ENCODE peak calls at places on chromosomes 5 and 9, in eight cellular contexts. One of them, this sample, is unnamed.

GRCh38 chr5:172403191-172403794 is 51.0 kb downstream of the SH3PXD2B start:
- DNase-seq in Jurkat, Clone E6-1: no peak
- DNase-seq in small intestine: no peak
- DNase-seq in GM12865: no peak
- DNase-seq in pancreas: no peak
- DNase-seq in GM23338: peak
- DNase-seq in tibial nerve: peak
- DNase-seq in esophagus squamous epithelium: no peak
- DNase-seq in this sample: peak

GRCh38 chr5:172089298-172090117 is 83.1 kb upstream of the FBXW11 start:
- DNase-seq in Jurkat, Clone E6-1: no peak
- DNase-seq in small intestine: no peak
- DNase-seq in GM12865: no peak
- DNase-seq in pancreas: no peak
- DNase-seq in GM23338: no peak
- DNase-seq in tibial nerve: no peak
- DNase-seq in esophagus squamous epithelium: no peak
- DNase-seq in this sample: no peak

GRCh38 chr5:60583598-60583997 is 116.4 kb downstream of the DEPDC1B start:
- DNase-seq in Jurkat, Clone E6-1: no peak
- DNase-seq in small intestine: no peak
- DNase-seq in GM12865: peak
- DNase-seq in pancreas: no peak
- DNase-seq in GM23338: no peak
- DNase-seq in tibial nerve: no peak
- DNase-seq in esophagus squamous epithelium: no peak
- DNase-seq in this sample: no peak

GRCh38 chr5:62587737-62588136 is 9.1 kb downstream of the LRRC70 start:
- DNase-seq in Jurkat, Clone E6-1: no peak
- DNase-seq in small intestine: no peak
- DNase-seq in GM12865: peak
- DNase-seq in pancreas: no peak
- DNase-seq in GM23338: no peak
- DNase-seq in tibial nerve: no peak
- DNase-seq in esophagus squamous epithelium: no peak
- DNase-seq in this sample: no peak

GRCh38 chr5:150846651-150847333 is 471 bp downstream of the IRGM start:
- DNase-seq in Jurkat, Clone E6-1: peak
- DNase-seq in small intestine: peak
- DNase-seq in GM12865: peak
- DNase-seq in pancreas: peak
- DNase-seq in GM23338: peak
- DNase-seq in tibial nerve: peak
- DNase-seq in esophagus squamous epithelium: no peak
- DNase-seq in this sample: peak

GRCh38 chr9:18346761-18347160 is 127.2 kb upstream of the ADAMTSL1 start:
- DNase-seq in Jurkat, Clone E6-1: no peak
- DNase-seq in small intestine: no peak
- DNase-seq in GM12865: no peak
- DNase-seq in pancreas: no peak
- DNase-seq in GM23338: no peak
- DNase-seq in tibial nerve: no peak
- DNase-seq in esophagus squamous epithelium: no peak
- DNase-seq in this sample: no peak

GRCh38 chr5:83219495-83219894 is 142.1 kb downstream of the XRCC4 start:
- DNase-seq in Jurkat, Clone E6-1: no peak
- DNase-seq in small intestine: no peak
- DNase-seq in GM12865: no peak
- DNase-seq in pancreas: no peak
- DNase-seq in GM23338: no peak
- DNase-seq in tibial nerve: no peak
- DNase-seq in esophagus squamous epithelium: no peak
- DNase-seq in this sample: no peak

GRCh38 chr9:5375790-5376477 is 36.3 kb upstream of the RLN1 start:
- DNase-seq in Jurkat, Clone E6-1: no peak
- DNase-seq in small intestine: peak
- DNase-seq in GM12865: no peak
- DNase-seq in pancreas: no peak
- DNase-seq in GM23338: no peak
- DNase-seq in tibial nerve: no peak
- DNase-seq in esophagus squamous epithelium: no peak
- DNase-seq in this sample: no peak

GRCh38 chr5:170353946-170354345 is 35.2 kb downstream of the KCNMB1 start:
- DNase-seq in Jurkat, Clone E6-1: no peak
- DNase-seq in small intestine: no peak
- DNase-seq in GM12865: no peak
- DNase-seq in pancreas: no peak
- DNase-seq in GM23338: no peak
- DNase-seq in tibial nerve: peak
- DNase-seq in esophagus squamous epithelium: no peak
- DNase-seq in this sample: no peak

GRCh38 chr5:11385901-11386293 is 518.3 kb downstream of the CTNND2 start:
- DNase-seq in Jurkat, Clone E6-1: no peak
- DNase-seq in small intestine: no peak
- DNase-seq in GM12865: no peak
- DNase-seq in pancreas: no peak
- DNase-seq in GM23338: peak
- DNase-seq in tibial nerve: no peak
- DNase-seq in esophagus squamous epithelium: no peak
- DNase-seq in this sample: no peak

GRCh38 chr5:154830596-154830995 is 19.8 kb downstream of the FAXDC2 start:
- DNase-seq in Jurkat, Clone E6-1: no peak
- DNase-seq in small intestine: no peak
- DNase-seq in GM12865: no peak
- DNase-seq in pancreas: no peak
- DNase-seq in GM23338: no peak
- DNase-seq in tibial nerve: no peak
- DNase-seq in esophagus squamous epithelium: no peak
- DNase-seq in this sample: no peak

GRCh38 chr5:65126192-65126591 is 355.5 kb downstream of the ADAMTS6 start:
- DNase-seq in Jurkat, Clone E6-1: no peak
- DNase-seq in small intestine: no peak
- DNase-seq in GM12865: no peak
- DNase-seq in pancreas: no peak
- DNase-seq in GM23338: no peak
- DNase-seq in tibial nerve: no peak
- DNase-seq in esophagus squamous epithelium: no peak
- DNase-seq in this sample: peak

GRCh38 chr5:83227611-83228010 is 150.3 kb downstream of the XRCC4 start:
- DNase-seq in Jurkat, Clone E6-1: no peak
- DNase-seq in small intestine: no peak
- DNase-seq in GM12865: no peak
- DNase-seq in pancreas: no peak
- DNase-seq in GM23338: no peak
- DNase-seq in tibial nerve: no peak
- DNase-seq in esophagus squamous epithelium: no peak
- DNase-seq in this sample: no peak

GRCh38 chr5:97163360-97163764 is 19.7 kb downstream of the RIOK2 start:
- DNase-seq in Jurkat, Clone E6-1: peak
- DNase-seq in small intestine: no peak
- DNase-seq in GM12865: no peak
- DNase-seq in pancreas: no peak
- DNase-seq in GM23338: no peak
- DNase-seq in tibial nerve: no peak
- DNase-seq in esophagus squamous epithelium: no peak
- DNase-seq in this sample: no peak

GRCh38 chr5:344668-345067 is 23.2 kb downstream of the AHRR start:
- DNase-seq in Jurkat, Clone E6-1: no peak
- DNase-seq in small intestine: no peak
- DNase-seq in GM12865: no peak
- DNase-seq in pancreas: no peak
- DNase-seq in GM23338: no peak
- DNase-seq in tibial nerve: no peak
- DNase-seq in esophagus squamous epithelium: no peak
- DNase-seq in this sample: no peak

GRCh38 chr5:348726-349125 is 27.2 kb downstream of the AHRR start:
- DNase-seq in Jurkat, Clone E6-1: no peak
- DNase-seq in small intestine: no peak
- DNase-seq in GM12865: no peak
- DNase-seq in pancreas: no peak
- DNase-seq in GM23338: no peak
- DNase-seq in tibial nerve: no peak
- DNase-seq in esophagus squamous epithelium: no peak
- DNase-seq in this sample: no peak

GRCh38 chr5:347712-348284 is 26.3 kb downstream of the AHRR start:
- DNase-seq in Jurkat, Clone E6-1: no peak
- DNase-seq in small intestine: no peak
- DNase-seq in GM12865: no peak
- DNase-seq in pancreas: no peak
- DNase-seq in GM23338: no peak
- DNase-seq in tibial nerve: no peak
- DNase-seq in esophagus squamous epithelium: no peak
- DNase-seq in this sample: no peak

GRCh38 chr5:345404-346195 is 24.1 kb downstream of the AHRR start:
- DNase-seq in Jurkat, Clone E6-1: no peak
- DNase-seq in small intestine: no peak
- DNase-seq in GM12865: no peak
- DNase-seq in pancreas: no peak
- DNase-seq in GM23338: peak
- DNase-seq in tibial nerve: no peak
- DNase-seq in esophagus squamous epithelium: no peak
- DNase-seq in this sample: no peak

DNA sequence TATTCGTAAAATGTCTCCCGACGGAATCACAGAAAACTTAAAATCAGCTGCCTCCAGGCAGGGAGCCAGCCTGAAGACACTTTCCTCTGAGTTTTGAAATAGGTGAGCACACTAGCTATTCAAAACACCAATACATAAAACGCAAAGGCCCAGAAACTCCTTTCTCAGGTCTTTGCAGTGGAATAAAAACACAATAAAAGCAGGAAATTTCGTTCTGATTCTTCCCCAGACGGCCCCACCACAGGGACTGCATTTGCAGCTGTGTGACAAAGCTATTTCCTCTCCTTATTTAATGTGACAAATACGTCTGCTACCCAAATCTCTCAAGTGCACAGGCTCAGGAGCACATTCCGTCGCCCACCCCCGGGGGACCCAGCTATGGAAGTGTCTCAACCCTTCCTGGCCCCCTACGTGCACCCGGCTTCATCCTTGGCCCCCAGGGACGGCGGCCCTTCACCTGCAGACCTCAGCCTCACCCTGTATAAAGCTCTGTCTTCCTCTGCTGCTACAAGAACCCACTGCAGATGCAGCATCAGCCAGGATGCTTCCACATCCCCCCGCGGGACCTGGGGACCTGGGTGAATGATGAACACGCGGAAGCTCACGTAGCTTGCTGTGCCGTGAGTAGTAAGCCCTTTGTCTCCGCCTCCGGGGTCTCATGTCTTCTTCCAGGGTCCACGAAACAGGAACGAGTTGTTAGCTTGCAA is 24.9 kb downstream of the AHRR start:
- DNase-seq in Jurkat, Clone E6-1: no peak
- DNase-seq in small intestine: no peak
- DNase-seq in GM12865: no peak
- DNase-seq in pancreas: no peak
- DNase-seq in GM23338: peak
- DNase-seq in tibial nerve: no peak
- DNase-seq in esophagus squamous epithelium: no peak
- DNase-seq in this sample: no peak
- H3K4me3 ChIP-seq in Jurkat, Clone E6-1: no peak
- H3K4me3 ChIP-seq in small intestine: no peak
- H3K4me3 ChIP-seq in GM12865: no peak
- H3K4me3 ChIP-seq in pancreas: no peak
- H3K4me3 ChIP-seq in GM23338: no peak
- H3K4me3 ChIP-seq in tibial nerve: no peak
- H3K4me3 ChIP-seq in esophagus squamous epithelium: no peak
- H3K4me3 ChIP-seq in this sample: no peak

DNA sequence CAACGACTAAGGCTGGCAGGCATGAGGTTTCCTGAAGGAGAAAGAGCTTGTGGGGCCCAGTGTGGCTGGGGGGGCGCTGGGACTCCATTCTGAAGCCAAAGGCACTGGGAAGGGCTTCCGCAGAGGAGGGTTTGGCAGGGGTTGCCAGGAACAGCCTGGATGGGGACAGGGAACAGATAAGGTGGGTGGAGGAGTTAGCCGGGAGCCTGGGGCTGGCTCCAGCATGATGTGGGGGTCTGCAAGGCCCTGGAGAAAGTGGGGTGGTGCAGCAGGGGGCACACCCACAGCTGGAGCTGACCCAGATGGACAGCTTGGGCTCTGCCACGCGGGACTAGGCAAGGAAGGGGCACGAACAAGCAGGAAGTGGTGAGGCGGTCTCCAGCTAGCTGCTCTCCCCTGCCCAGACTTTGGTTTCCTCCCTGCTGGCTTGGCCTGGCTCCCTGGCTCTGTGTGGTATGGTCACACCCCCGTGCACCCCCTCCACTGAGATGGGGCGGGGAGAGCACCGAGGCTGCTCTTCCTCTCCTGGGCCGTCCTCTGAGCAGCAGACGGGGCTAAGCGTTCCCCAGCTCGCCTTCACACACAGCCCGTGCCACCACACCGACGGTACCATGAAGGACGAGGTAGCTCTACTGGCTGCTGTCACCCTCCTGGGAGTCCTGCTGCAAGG is at the start of gene LTC4S:
- DNase-seq in Jurkat, Clone E6-1: peak
- DNase-seq in small intestine: no peak
- DNase-seq in GM12865: no peak
- DNase-seq in pancreas: peak
- DNase-seq in GM23338: no peak
- DNase-seq in tibial nerve: peak
- DNase-seq in esophagus squamous epithelium: peak
- DNase-seq in this sample: peak
- H3K4me3 ChIP-seq in Jurkat, Clone E6-1: no peak
- H3K4me3 ChIP-seq in small intestine: no peak
- H3K4me3 ChIP-seq in GM12865: no peak
- H3K4me3 ChIP-seq in pancreas: peak
- H3K4me3 ChIP-seq in GM23338: peak
- H3K4me3 ChIP-seq in tibial nerve: no peak
- H3K4me3 ChIP-seq in esophagus squamous epithelium: peak
- H3K4me3 ChIP-seq in this sample: no peak

DNA sequence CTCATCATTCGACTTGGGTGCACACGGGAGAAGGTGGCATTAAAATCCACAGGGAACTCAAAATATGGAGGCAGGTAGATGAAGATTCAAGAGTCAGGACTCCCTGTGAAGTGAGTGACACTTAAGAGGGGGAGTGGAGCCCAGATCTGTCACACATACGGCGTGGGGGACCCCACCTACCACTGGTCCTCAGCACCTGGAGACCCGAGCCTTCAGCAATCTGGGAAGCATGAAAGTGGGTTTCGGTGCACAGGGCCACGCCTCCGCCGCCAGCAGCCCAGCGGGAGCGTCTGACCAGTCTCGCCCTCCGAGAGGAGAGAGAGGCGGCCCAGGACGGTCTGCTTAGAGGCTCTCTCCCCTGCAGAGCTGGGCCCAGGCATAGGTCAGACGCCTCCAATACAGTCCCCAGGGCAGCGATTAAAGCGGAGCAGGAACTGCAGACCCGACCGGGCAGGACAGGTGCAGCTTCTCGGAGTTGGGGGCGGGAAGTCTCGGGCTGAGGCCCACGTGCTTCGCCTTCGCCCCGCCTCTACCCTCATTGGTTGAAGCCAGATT is 639 bp upstream of the SLC2A8 start:
- DNase-seq in Jurkat, Clone E6-1: no peak
- DNase-seq in small intestine: no peak
- DNase-seq in GM12865: no peak
- DNase-seq in pancreas: no peak
- DNase-seq in GM23338: no peak
- DNase-seq in tibial nerve: no peak
- DNase-seq in esophagus squamous epithelium: no peak
- DNase-seq in this sample: no peak
- H3K4me3 ChIP-seq in Jurkat, Clone E6-1: peak
- H3K4me3 ChIP-seq in small intestine: peak
- H3K4me3 ChIP-seq in GM12865: peak
- H3K4me3 ChIP-seq in pancreas: peak
- H3K4me3 ChIP-seq in GM23338: peak
- H3K4me3 ChIP-seq in tibial nerve: peak
- H3K4me3 ChIP-seq in esophagus squamous epithelium: peak
- H3K4me3 ChIP-seq in this sample: peak

GRCh38 chr9:6418764-6419163 is 5.8 kb downstream of the UHRF2 start:
- DNase-seq in Jurkat, Clone E6-1: no peak
- DNase-seq in small intestine: no peak
- DNase-seq in GM12865: peak
- DNase-seq in pancreas: no peak
- DNase-seq in GM23338: no peak
- DNase-seq in tibial nerve: no peak
- DNase-seq in esophagus squamous epithelium: no peak
- DNase-seq in this sample: no peak
- H3K4me3 ChIP-seq in Jurkat, Clone E6-1: no peak
- H3K4me3 ChIP-seq in small intestine: no peak
- H3K4me3 ChIP-seq in GM12865: peak
- H3K4me3 ChIP-seq in pancreas: no peak
- H3K4me3 ChIP-seq in GM23338: peak
- H3K4me3 ChIP-seq in tibial nerve: no peak
- H3K4me3 ChIP-seq in esophagus squamous epithelium: no peak
- H3K4me3 ChIP-seq in this sample: no peak